ENCODE peak calls at places on chromosomes 11 and 22, in seven cellular contexts. Z is IMR-90, K is astrocyte of the spinal cord, W is transverse colon, Q is WTC11, D is mucosa of descending colon, S is HFFc6. E is an unnamed sample.

GRCh38 chr11:62708423-62709261 is 1.2 kb downstream of the GNG3 start:
- DNase-seq in Z (no peak), K (no peak), W (peak), Q (peak), D (peak), S (no peak), E (no peak)

GRCh38 chr11:116582621-116583020 is 190.2 kb downstream of the BUD13 start:
- DNase-seq in Z (no peak), K (no peak), W (no peak), Q (no peak), D (no peak), S (no peak), E (no peak)

GRCh38 chr11:8566613-8567210 is 27.3 kb downstream of the STK33 start:
- DNase-seq in Z (peak), K (peak), W (peak), Q (no peak), D (peak), S (peak), E (peak)

GRCh38 chr11:35418282-35418846 is 994 bp downstream of the SLC1A2 start:
- DNase-seq in Z (no peak), K (no peak), W (no peak), Q (peak), D (no peak), S (no peak), E (no peak)

GRCh38 chr11:66100272-66101037 is 30.4 kb downstream of the PACS1 start:
- DNase-seq in Z (no peak), K (peak), W (peak), Q (no peak), D (peak), S (no peak), E (no peak)

GRCh38 chr22:47656806-47657205 is 894.4 kb downstream of the TBC1D22A start:
- DNase-seq in Z (no peak), K (no peak), W (no peak), Q (no peak), D (no peak), S (no peak), E (no peak)

GRCh38 chr11:85886089-85887056 is 31.2 kb downstream of the CCDC83 start:
- DNase-seq in Z (peak), K (no peak), W (no peak), Q (no peak), D (no peak), S (peak), E (peak)

GRCh38 chr11:108571001-108571400 is 22.6 kb downstream of the EXPH5 start:
- DNase-seq in Z (no peak), K (no peak), W (peak), Q (no peak), D (peak), S (no peak), E (no peak)

GRCh38 chr22:45616432-45616831 is 55.2 kb upstream of the ATXN10 start:
- DNase-seq in Z (no peak), K (no peak), W (no peak), Q (no peak), D (no peak), S (no peak), E (no peak)

GRCh38 chr11:69545976-69546617 is 64.6 kb downstream of the LINC01488 start:
- DNase-seq in Z (no peak), K (no peak), W (no peak), Q (no peak), D (no peak), S (no peak), E (no peak)

GRCh38 chr11:117232911-117233409 is 489 bp downstream of the RNF214 start:
- DNase-seq in Z (no peak), K (no peak), W (no peak), Q (peak), D (no peak), S (no peak), E (no peak)

GRCh38 chr22:25484498-25484897 is 80.0 kb upstream of the GRK3 start:
- DNase-seq in Z (no peak), K (no peak), W (no peak), Q (no peak), D (no peak), S (no peak), E (no peak)

GRCh38 chr22:44891791-44892190 is 118.0 kb downstream of the PHF21B start:
- DNase-seq in Z (no peak), K (no peak), W (no peak), Q (no peak), D (no peak), S (no peak), E (no peak)

GRCh38 chr11:36436084-36436483 is 74.0 kb downstream of the TRAF6 start:
- DNase-seq in Z (no peak), K (no peak), W (no peak), Q (no peak), D (no peak), S (no peak), E (no peak)

GRCh38 chr22:17241571-17242310 is 22.5 kb upstream of the ADA2 start:
- DNase-seq in Z (no peak), K (no peak), W (no peak), Q (no peak), D (no peak), S (no peak), E (no peak)

GRCh38 chr11:1117970-1118369 is 39.8 kb upstream of the MUC5AC start:
- DNase-seq in Z (no peak), K (no peak), W (no peak), Q (peak), D (no peak), S (no peak), E (no peak)

GRCh38 chr22:20107951-20108756 is 7.8 kb upstream of the RANBP1 start:
- DNase-seq in Z (no peak), K (no peak), W (no peak), Q (no peak), D (no peak), S (no peak), E (no peak)

GRCh38 chr11:73227571-73228211 is 9.6 kb downstream of the P2RY2 start:
- DNase-seq in Z (no peak), K (no peak), W (peak), Q (peak), D (peak), S (no peak), E (no peak)

GRCh38 chr11:107844041-107844440 is 14.5 kb downstream of the SLC35F2 start:
- DNase-seq in Z (peak), K (peak), W (no peak), Q (no peak), D (no peak), S (peak), E (no peak)

GRCh38 chr11:60871378-60872061 is 4.2 kb downstream of the ZP1 start:
- DNase-seq in Z (peak), K (peak), W (no peak), Q (no peak), D (no peak), S (peak), E (no peak)

GRCh38 chr11:122214080-122214479 is 98.1 kb upstream of the BLID start:
- DNase-seq in Z (no peak), K (no peak), W (no peak), Q (no peak), D (no peak), S (no peak), E (no peak)

GRCh38 chr22:42947211-42947990 is 67.5 kb downstream of the PACSIN2 start:
- DNase-seq in Z (peak), K (no peak), W (no peak), Q (no peak), D (no peak), S (no peak), E (no peak)

GRCh38 chr11:36053314-36053713 is 109.5 kb downstream of the LDLRAD3 start:
- DNase-seq in Z (no peak), K (no peak), W (no peak), Q (no peak), D (no peak), S (no peak), E (no peak)

GRCh38 chr11:662689-663274 is 25.7 kb downstream of the DRD4 start:
- DNase-seq in Z (peak), K (peak), W (peak), Q (peak), D (peak), S (peak), E (no peak)

GRCh38 chr11:74010306-74010981 is 1.6 kb upstream of the UCP3 start:
- DNase-seq in Z (no peak), K (no peak), W (no peak), Q (no peak), D (no peak), S (no peak), E (no peak)

GRCh38 chr11:134252539-134253188 is 488 bp downstream of the THYN1 start:
- DNase-seq in Z (peak), K (no peak), W (no peak), Q (peak), D (peak), S (peak), E (no peak)

GRCh38 chr11:64388911-64389310 is 29.9 kb downstream of the RPS6KA4 start:
- DNase-seq in Z (no peak), K (no peak), W (no peak), Q (no peak), D (no peak), S (no peak), E (no peak)

GRCh38 chr11:77602385-77603105 is 12.8 kb downstream of the AQP11 start:
- DNase-seq in Z (peak), K (peak), W (no peak), Q (no peak), D (no peak), S (peak), E (peak)

GRCh38 chr11:94759522-94759921 is 8.6 kb upstream of the AMOTL1 start:
- DNase-seq in Z (no peak), K (no peak), W (no peak), Q (no peak), D (no peak), S (no peak), E (no peak)

GRCh38 chr22:30234786-30235470 is 11.6 kb downstream of the LIF start:
- DNase-seq in Z (peak), K (peak), W (no peak), Q (no peak), D (no peak), S (peak), E (no peak)

GRCh38 chr22:42500164-42500835 is 19.3 kb downstream of the RRP7A start:
- DNase-seq in Z (peak), K (peak), W (peak), Q (peak), D (peak), S (no peak), E (peak)

GRCh38 chr22:46508391-46508999 is 28.9 kb downstream of the CELSR1 start:
- DNase-seq in Z (no peak), K (no peak), W (no peak), Q (no peak), D (no peak), S (no peak), E (no peak)

GRCh38 chr11:115198301-115198700 is 305.9 kb downstream of the CADM1 start:
- DNase-seq in Z (peak), K (peak), W (no peak), Q (no peak), D (no peak), S (no peak), E (no peak)

GRCh38 chr22:50524664-50525103 is 714 bp downstream of the SCO2 start:
- DNase-seq in Z (no peak), K (peak), W (no peak), Q (no peak), D (no peak), S (no peak), E (no peak)

DNA sequence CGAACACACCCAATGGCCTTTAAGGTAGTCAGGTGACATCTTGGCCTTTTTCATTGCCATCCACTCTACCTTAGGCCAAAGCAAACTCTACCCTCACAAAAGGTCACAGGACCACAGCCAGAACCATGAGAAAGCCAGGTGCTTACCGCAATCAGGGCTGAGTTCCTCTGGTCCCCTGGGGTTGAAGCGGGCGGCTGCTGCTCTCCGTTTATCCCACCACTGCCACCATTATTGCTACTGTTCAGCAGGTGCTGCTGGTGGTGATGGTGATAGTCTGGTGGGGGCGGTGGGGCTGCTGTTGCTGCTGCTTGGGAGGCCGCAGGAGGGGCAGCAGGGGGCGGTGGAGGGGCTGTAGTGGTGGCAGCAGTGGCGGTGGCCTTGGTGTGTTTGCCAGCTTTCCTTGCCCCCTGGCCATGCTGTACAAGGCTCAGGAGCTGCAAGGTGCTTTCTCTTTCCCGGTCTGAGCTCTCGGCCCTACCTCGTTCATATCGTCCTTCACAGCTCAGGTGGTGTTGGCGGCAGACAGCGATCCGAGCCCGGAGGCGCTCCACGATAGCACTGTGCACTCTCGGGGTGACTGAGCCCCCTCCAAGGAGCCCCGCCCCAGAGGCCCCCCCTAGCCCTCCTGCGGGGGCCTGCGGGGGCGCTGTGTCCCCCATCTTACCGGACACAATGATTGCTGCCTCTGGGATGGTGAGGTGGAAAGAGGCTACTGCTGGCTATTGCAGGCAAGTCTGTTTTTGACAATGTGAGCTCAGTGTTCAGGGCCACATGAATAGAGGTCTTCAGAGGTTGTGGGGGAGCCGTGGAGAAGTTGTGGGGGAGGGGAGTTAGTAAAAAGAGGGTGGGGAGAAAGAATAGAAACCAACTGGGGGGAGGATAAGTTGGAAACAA is 1.5 kb downstream of the MAML2 start:
- DNase-seq in Z (peak), K (peak), W (peak), Q (peak), D (peak), S (peak), E (no peak)
- TF ChIP-seq CTCF in Z (peak), K (peak), W (peak), Q (peak), D (no peak), S (peak), E (peak)

DNA sequence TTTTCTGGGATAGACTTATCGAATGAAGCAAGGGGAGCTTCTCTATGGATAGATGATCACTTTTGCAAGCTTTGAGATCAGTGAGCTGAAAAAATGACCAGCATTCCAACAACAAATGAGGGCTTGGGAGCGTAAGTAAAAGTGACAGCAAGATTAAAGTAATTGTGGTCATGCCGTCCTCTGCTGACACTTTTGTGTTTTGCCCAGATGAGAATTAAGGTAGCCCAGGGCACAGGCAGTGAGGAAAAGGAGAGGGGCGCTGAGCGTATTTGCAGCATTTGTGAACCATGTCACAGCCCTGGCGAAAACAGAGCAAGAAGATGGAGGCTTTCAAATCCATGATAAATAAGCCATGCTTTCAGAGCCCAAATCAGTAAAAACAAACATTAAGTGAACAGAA is 24.6 kb upstream of the TMA7B start:
- DNase-seq in Z (no peak), K (no peak), W (no peak), Q (no peak), D (no peak), S (no peak), E (no peak)
- TF ChIP-seq CTCF in Z (no peak), K (no peak), W (no peak), Q (no peak), D (no peak), S (no peak), E (no peak)

GRCh38 chr22:36922097-36922608 is 8.7 kb downstream of the CSF2RB start:
- DNase-seq in Z (no peak), K (no peak), W (no peak), Q (no peak), D (no peak), S (no peak), E (no peak)

GRCh38 chr22:36916034-36916433 is 2.6 kb downstream of the CSF2RB start:
- DNase-seq in Z (no peak), K (no peak), W (no peak), Q (no peak), D (no peak), S (no peak), E (no peak)

GRCh38 chr22:36921309-36922096 is 8.1 kb downstream of the CSF2RB start:
- DNase-seq in Z (no peak), K (no peak), W (peak), Q (no peak), D (no peak), S (no peak), E (no peak)

GRCh38 chr22:36922752-36923457 is 9.5 kb downstream of the CSF2RB start:
- DNase-seq in Z (no peak), K (no peak), W (no peak), Q (no peak), D (no peak), S (no peak), E (no peak)

GRCh38 chr22:36918730-36919129 is 5.3 kb downstream of the CSF2RB start:
- DNase-seq in Z (no peak), K (no peak), W (no peak), Q (no peak), D (no peak), S (no peak), E (no peak)
- TF ChIP-seq CTCF in Z (no peak), K (no peak), W (no peak), Q (no peak), D (no peak), S (no peak), E (no peak)

DNA sequence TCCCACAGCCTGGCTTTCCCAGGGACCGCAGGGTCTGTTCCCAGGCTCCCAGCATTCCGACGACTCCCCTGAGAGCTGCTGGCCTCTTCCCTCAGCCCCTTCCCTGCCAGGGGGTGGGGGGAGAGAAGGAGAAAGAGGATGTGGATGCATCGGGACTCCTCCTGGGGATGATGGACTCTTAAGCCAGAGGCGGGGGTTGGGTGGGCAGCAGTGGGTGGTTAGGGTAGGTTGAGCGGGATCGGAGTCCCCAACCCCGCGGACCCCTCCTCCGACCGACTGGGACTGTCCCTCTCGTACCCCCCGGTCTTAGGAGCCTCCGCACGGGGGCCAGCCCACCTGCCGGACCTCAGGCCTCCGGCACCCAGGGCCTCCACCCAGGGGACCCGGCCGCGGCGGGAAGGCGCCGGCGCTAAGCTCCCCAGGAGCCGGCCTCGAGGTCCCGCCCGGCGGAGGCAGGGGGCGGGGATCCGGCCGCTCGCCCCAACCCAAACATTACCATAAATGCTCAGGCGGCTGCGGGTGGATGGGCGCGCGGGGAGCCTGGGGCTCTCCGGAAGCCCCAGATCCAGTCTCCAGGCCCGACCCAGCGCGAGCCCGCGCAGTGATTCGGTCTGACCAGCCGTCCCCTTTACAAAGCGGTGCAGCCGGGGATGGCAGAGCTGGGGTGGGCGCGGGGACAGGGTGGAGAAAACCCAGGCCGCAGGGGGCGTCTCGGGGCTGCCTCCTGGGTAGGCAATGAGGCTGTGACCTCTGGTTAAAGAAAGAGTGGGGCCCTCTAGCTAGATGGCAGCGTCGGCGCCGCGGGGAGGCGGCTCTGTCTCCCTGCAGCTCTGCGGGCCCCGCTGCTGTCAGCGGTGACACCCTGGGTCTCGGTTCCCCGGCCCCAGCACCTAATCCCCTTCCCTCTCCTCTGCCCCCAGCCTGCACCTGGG is 3.9 kb upstream of the MCAM start:
- DNase-seq in Z (peak), K (peak), W (peak), Q (peak), D (no peak), S (no peak), E (no peak)
- TF ChIP-seq CTCF in Z (no peak), K (no peak), W (no peak), Q (no peak), D (no peak), S (no peak), E (no peak)

GRCh38 chr11:6328321-6328720 is 8.0 kb upstream of the CAVIN3 start:
- DNase-seq in Z (peak), K (no peak), W (no peak), Q (no peak), D (no peak), S (no peak), E (no peak)

GRCh38 chr11:6323291-6323905 is 3.1 kb upstream of the CAVIN3 start:
- DNase-seq in Z (no peak), K (no peak), W (no peak), Q (peak), D (no peak), S (no peak), E (no peak)

GRCh38 chr11:6326980-6327379 is 6.7 kb upstream of the CAVIN3 start:
- DNase-seq in Z (no peak), K (no peak), W (no peak), Q (no peak), D (no peak), S (no peak), E (no peak)

GRCh38 chr11:6327806-6328205 is 7.5 kb upstream of the CAVIN3 start:
- DNase-seq in Z (no peak), K (no peak), W (no peak), Q (no peak), D (no peak), S (no peak), E (no peak)

DNA sequence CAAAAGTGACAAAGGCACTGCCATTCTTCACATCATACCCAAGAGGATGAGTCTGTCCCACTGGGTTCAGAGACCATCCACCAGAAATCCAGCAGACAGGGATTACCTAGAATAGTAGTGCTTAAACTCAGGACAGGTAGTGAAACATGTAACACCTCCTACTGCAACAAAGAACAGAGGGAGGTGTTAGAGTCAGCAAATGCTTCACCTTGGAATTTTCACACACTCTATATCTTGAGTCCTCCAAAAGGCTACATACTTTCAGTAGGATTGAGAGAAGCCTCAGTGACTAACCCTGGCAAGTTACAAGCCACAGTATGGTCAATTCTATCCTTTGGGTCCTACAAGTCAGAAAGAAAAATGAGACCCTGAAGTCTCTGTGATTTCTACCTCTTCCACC is 6.0 kb upstream of the CAVIN3 start:
- DNase-seq in Z (no peak), K (no peak), W (no peak), Q (no peak), D (no peak), S (no peak), E (no peak)
- TF ChIP-seq CTCF in Z (no peak), K (no peak), W (no peak), Q (no peak), D (no peak), S (no peak), E (no peak)

E was measured in AG09319.